ENCODE peak calls at places on chromosomes 5 and 9, in seven cellular contexts. P is pancreas, T is left lung, K is A549, A is Panc1, B is heart right ventricle, Y is IMR-90. F is an unnamed sample.

GRCh38 chr9:16335788-16336580 is 534.5 kb downstream of the BNC2 start:
- ATAC-seq in K (peak; percentile 88), B (peak; percentile 63), Y (peak; percentile 91), A (no peak), T (peak; percentile 81), P (no peak), F (peak; percentile 94)

GRCh38 chr9:33415152-33416038 is 13.0 kb upstream of the AQP7 start:
- ATAC-seq in T (peak; percentile 95), A (peak; percentile 88), B (peak; percentile 82), K (peak; percentile 91), P (peak; percentile 93), Y (peak; percentile 91), F (peak; percentile 54)

GRCh38 chr9:86859056-86859455 is 88.2 kb downstream of the GAS1 start:
- ATAC-seq in P (no peak), K (no peak), A (no peak), T (no peak), B (no peak), Y (no peak), F (no peak)

GRCh38 chr5:77867194-77867691 is 91.1 kb upstream of the TBCA start:
- ATAC-seq in B (no peak), A (no peak), T (no peak), Y (peak; percentile 82), P (no peak), K (peak; percentile 93), F (no peak)

GRCh38 chr5:176822426-176823075 is 12.2 kb downstream of the UNC5A start:
- ATAC-seq in K (no peak), A (no peak), B (no peak), T (peak; percentile 51), Y (no peak), P (no peak), F (no peak)

GRCh38 chr9:99134893-99135341 is 30.0 kb downstream of the TGFBR1 start:
- ATAC-seq in B (no peak), K (no peak), Y (peak; percentile 79), A (no peak), P (no peak), T (no peak), F (no peak)

GRCh38 chr5:68159251-68159951 is 56.2 kb upstream of the PIK3R1 start:
- ATAC-seq in Y (no peak), T (no peak), K (no peak), P (no peak), A (no peak), B (no peak), F (peak; percentile 85)

GRCh38 chr5:75189353-75189752 is 47.3 kb downstream of the ANKRD31 start:
- ATAC-seq in B (no peak), P (no peak), A (no peak), T (no peak), Y (no peak), K (no peak), F (no peak)

GRCh38 chr9:93035821-93036351 is 22.6 kb upstream of the SUSD3 start:
- ATAC-seq in B (no peak), K (peak; percentile 45), T (no peak), P (no peak), Y (no peak), A (peak; percentile 35), F (no peak)

GRCh38 chr9:134936762-134937555 is 19.2 kb upstream of the FCN1 start:
- ATAC-seq in A (no peak), Y (no peak), T (peak; percentile 71), P (no peak), K (no peak), B (peak; percentile 44), F (no peak)
- H3K4me1 ChIP-seq in A (no peaks in the 10 kb centered on the region), Y (no peaks in the 10 kb centered on the region), T (peaks cover 54% of the 10 kb centered on the region), P (peaks cover 3% of the 10 kb centered on the region), K (no peaks in the 10 kb centered on the region), B (no peaks in the 10 kb centered on the region), F (peaks cover 2% of the 10 kb centered on the region)

GRCh38 chr5:1010181-1010510 is 1.5 kb downstream of the NKD2 start:
- ATAC-seq in Y (no peak), P (no peak), B (no peak), K (peak; percentile 30), T (no peak), A (peak; percentile 23), F (no peak)
- TF ChIP-seq CTCF in Y (no peak), P (no peak), B (peak; percentile 36), K (no peak), T (no peak), A (peak; percentile 51), F (peak; percentile 26)

DNA sequence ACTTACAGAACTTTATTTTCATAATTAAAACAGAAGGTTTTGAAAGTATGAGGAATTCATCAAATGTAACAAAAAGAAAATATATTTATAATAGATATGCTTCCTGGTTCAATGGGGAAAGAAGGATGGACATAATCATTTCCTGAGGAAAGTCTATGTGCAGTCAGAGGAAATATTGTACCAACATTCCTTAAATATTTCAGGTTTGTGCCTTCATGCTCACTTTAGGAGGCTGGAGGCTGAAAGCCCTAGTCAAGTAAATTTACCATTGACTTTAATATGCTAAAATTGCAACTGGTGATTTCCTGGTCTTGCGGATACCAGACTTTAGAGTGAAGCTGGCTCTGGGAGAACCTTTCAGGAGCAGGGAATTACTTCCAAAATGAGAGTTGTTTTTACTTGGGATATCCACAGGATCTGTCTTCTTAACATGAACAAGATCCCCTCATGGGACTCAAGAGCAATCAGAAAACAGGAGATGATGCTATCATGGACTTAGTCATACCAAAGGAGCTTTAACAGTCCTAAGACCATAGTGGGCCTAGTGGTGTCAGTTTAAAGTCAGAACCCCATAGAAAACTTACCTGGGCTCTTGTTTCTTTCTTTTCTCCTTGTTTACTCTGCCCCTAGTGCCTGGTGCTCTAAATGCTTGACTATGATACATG is 762.8 kb upstream of the GRAMD2B start:
- ATAC-seq in P (no peak), B (no peak), T (no peak), Y (no peak), K (no peak), A (no peak), F (no peak)
- H3K4me1 ChIP-seq in P (no peaks in the 10 kb centered on the region), B (peaks cover 13% of the 10 kb centered on the region), T (no peaks in the 10 kb centered on the region), Y (no peaks in the 10 kb centered on the region), K (no peaks in the 10 kb centered on the region), A (no peaks in the 10 kb centered on the region), F (no peaks in the 10 kb centered on the region)

DNA sequence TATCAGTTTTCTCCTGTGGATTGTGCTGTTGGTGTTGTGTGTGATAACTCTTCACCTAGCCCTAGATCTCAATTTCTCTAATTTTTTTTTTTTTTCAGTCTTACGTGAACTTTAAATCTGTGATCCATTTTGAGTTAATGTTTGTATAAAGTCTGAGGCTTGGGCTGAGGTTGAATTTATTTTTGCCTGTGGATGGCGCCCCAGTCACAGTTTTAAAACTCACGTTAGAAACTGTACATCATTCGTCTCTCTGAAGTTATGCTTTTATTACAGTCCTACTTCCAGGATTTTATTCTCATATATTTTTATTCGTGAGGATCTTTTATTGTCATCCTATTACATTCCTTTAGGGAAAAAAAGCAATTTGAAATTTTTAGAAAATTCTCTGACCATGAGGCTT is 103.1 kb downstream of the EHMT1 start:
- ATAC-seq in P (no peak), T (no peak), Y (no peak), A (no peak), K (no peak), B (no peak), F (no peak)
- TF ChIP-seq CTCF in P (no peak), T (no peak), Y (no peak), A (no peak), K (no peak), B (no peak), F (no peak)

GRCh38 chr5:150500328-150500841 is 7.5 kb upstream of the NDST1 start:
- ATAC-seq in T (peak; percentile 6), K (no peak), B (peak; percentile 72), A (no peak), Y (no peak), P (no peak), F (no peak)
- H3K4me1 ChIP-seq in T (peaks cover 97% of the 10 kb centered on the region), K (peaks cover 90% of the 10 kb centered on the region), B (peaks cover 99% of the 10 kb centered on the region), A (peaks cover 94% of the 10 kb centered on the region), Y (peaks cover 67% of the 10 kb centered on the region), P (peaks cover 39% of the 10 kb centered on the region), F (peaks cover 84% of the 10 kb centered on the region)

GRCh38 chr5:147670815-147671214 is 111.7 kb downstream of the JAKMIP2 start:
- ATAC-seq in K (no peak), B (no peak), T (no peak), P (no peak), A (no peak), Y (no peak), F (no peak)

GRCh38 chr5:147666419-147666818 is 116.1 kb downstream of the JAKMIP2 start:
- ATAC-seq in A (no peak), T (no peak), P (no peak), B (no peak), K (no peak), Y (no peak), F (no peak)

GRCh38 chr5:147667363-147667762 is 115.2 kb downstream of the JAKMIP2 start:
- ATAC-seq in Y (no peak), K (no peak), T (no peak), A (no peak), B (no peak), P (no peak), F (no peak)

GRCh38 chr5:147669113-147669869 is 113.2 kb downstream of the JAKMIP2 start:
- ATAC-seq in A (no peak), B (no peak), T (no peak), Y (no peak), P (no peak), K (no peak), F (no peak)

GRCh38 chr5:147668385-147668784 is 114.1 kb downstream of the JAKMIP2 start:
- ATAC-seq in K (no peak), T (no peak), P (no peak), A (no peak), Y (no peak), B (no peak), F (no peak)
- TF ChIP-seq CTCF in K (no peak), T (no peak), P (no peak), A (no peak), Y (no peak), B (no peak), F (no peak)

F was measured in gastroesophageal sphincter.